ENCODE peak calls at places on chromosomes 2 and 18, in ten cellular contexts. A is GM23338, J is RWPE1, F is H9, R is A549, E is fibroblast of lung, K is psoas muscle, M is PC-9, O is heart right ventricle, X is IMR-90. S is an unnamed sample.

GRCh38 chr2:43937269-43937820 is 58.4 kb downstream of the LRPPRC start:
- DNase-seq in O (no peak), A (no peak), X (peak; percentile 0), J (no peak), E (no peak), K (no peak), M (no peak), F (no peak), R (no peak), S (no peak)

GRCh38 chr2:193776988-193777387 is 1582.3 kb upstream of the TMEFF2 start:
- DNase-seq in X (no peak), O (no peak), J (no peak), R (no peak), A (no peak), M (no peak), K (no peak), E (no peak), F (no peak), S (no peak)

GRCh38 chr2:49831698-49832367 is 677.5 kb upstream of the FSHR start:
- DNase-seq in R (no peak), F (no peak), J (no peak), E (no peak), O (no peak), X (no peak), M (no peak), A (no peak), K (no peak), S (no peak)

GRCh38 chr2:80147690-80148089 is 156.9 kb downstream of the LRRTM1 start:
- DNase-seq in X (no peak), F (no peak), K (no peak), O (no peak), M (no peak), R (no peak), A (no peak), J (no peak), E (no peak), S (no peak)

GRCh38 chr2:140356697-140357096 is 1576.5 kb upstream of the NXPH2 start:
- DNase-seq in J (no peak), A (no peak), R (no peak), F (no peak), M (no peak), O (no peak), E (no peak), K (no peak), X (no peak), S (no peak)

GRCh38 chr2:210445116-210445707 is 31.3 kb downstream of the LANCL1 start:
- DNase-seq in X (peak; percentile 27), O (no peak), R (peak; percentile 8), A (peak; percentile 58), E (peak; percentile 48), J (peak; percentile 31), M (no peak), F (no peak), K (no peak), S (no peak)

GRCh38 chr2:160741815-160742214 is 248.2 kb upstream of the RBMS1 start:
- DNase-seq in R (no peak), A (no peak), M (no peak), J (no peak), O (no peak), X (no peak), K (no peak), F (no peak), E (no peak), S (no peak)

GRCh38 chr2:174614261-174614660 is 16.7 kb upstream of the WIPF1 start:
- DNase-seq in K (no peak), R (peak; percentile 69), O (no peak), X (peak; percentile 81), J (peak; percentile 55), M (peak; percentile 85), E (peak; percentile 43), A (no peak), F (no peak), S (no peak)

GRCh38 chr2:218218409-218219185 is 1.6 kb downstream of the ARPC2 start:
- DNase-seq in E (no peak), X (no peak), R (no peak), F (no peak), O (no peak), M (no peak), K (no peak), A (no peak), J (peak; percentile 71), S (no peak)

GRCh38 chr2:112679484-112679883 is 33.7 kb downstream of the SLC20A1 start:
- DNase-seq in F (no peak), M (no peak), J (peak; percentile 67), X (no peak), E (no peak), R (no peak), K (peak; percentile 34), A (no peak), O (no peak), S (no peak)

GRCh38 chr2:100588071-100588786 is 25.4 kb downstream of the PDCL3 start:
- DNase-seq in O (no peak), K (no peak), A (no peak), J (peak; percentile 46), E (peak; percentile 83), R (no peak), X (peak; percentile 66), F (no peak), M (peak; percentile 50), S (no peak)

GRCh38 chr18:11909597-11910026 is 1.5 kb upstream of the MPPE1 start:
- DNase-seq in O (no peak), X (peak; percentile 55), A (no peak), R (no peak), J (peak; percentile 47), K (no peak), F (no peak), E (peak; percentile 26), M (peak; percentile 80), S (no peak)

GRCh38 chr2:220296174-220296573 is 668.7 kb downstream of the SLC4A3 start:
- DNase-seq in A (peak; percentile 27), O (no peak), R (no peak), X (peak; percentile 27), K (no peak), M (no peak), E (peak; percentile 34), F (no peak), J (no peak), S (no peak)

GRCh38 chr18:9712606-9713005 is 4.5 kb downstream of the RAB31 start:
- DNase-seq in R (no peak), A (no peak), K (no peak), O (no peak), F (no peak), X (no peak), E (no peak), M (no peak), J (no peak), S (no peak)

GRCh38 chr2:180319586-180320405 is 312.7 kb upstream of the CWC22 start:
- DNase-seq in A (no peak), J (no peak), E (no peak), R (no peak), O (no peak), X (no peak), F (no peak), M (no peak), K (no peak), S (no peak)

GRCh38 chr2:239025951-239026461 is 178.1 kb downstream of the TWIST2 start:
- DNase-seq in J (no peak), F (no peak), E (no peak), O (no peak), M (no peak), X (no peak), A (no peak), K (no peak), R (no peak), S (no peak)

GRCh38 chr2:85024372-85025047 is 53.5 kb downstream of the KCMF1 start:
- DNase-seq in E (no peak), X (no peak), J (no peak), M (no peak), A (no peak), F (no peak), O (no peak), R (no peak), K (no peak), S (no peak)

DNA sequence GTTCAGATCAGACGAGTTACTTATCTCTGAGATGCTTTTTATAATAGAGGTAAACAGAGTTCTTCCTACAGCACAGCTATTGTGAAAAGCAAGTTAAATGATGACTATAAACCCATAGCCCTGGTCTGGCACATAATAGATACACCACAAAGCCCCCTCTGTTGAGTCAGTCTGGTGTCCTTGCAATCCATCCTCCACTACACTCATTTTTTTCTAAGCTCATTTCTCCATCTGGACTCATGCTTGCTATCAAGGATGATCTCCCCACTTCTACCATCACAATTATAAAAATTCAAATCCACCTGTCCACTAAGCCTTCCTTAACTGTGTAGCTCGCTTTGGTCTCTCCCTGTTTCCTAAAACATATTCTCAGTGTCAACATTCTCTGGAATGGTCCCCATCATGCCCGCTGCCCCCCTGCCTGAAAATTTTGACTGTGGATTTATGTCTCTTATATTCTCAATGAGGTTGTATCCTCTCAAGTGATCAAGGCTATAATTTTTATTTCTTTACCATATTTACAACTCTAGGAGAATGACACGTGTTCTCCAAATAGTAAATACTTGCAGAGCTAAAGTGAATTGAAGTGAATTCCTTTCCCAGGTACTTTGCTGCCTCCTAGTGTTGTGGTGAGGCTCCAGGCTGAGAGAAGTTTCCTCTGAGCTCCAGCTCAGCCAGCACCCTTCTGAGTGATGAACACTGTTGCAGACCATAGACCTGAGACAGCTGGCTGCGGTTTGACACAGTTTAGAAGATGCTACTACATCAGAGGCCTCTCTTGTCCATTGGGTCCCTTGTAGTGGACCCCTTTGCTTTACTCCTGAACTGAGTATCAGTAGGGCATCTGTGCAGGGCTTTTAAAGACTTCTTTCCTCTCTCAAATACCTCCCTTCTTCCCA is 108.7 kb downstream of the DPP10 start:
- DNase-seq in J (peak; percentile 36), F (peak; percentile 69), X (peak; percentile 50), E (peak; percentile 47), R (peak; percentile 9), O (peak; percentile 15), A (peak; percentile 81), K (no peak), M (no peak), S (no peak)
- TF ChIP-seq CTCF in J (peak; percentile 38), F (peak; percentile 90), X (peak; percentile 70), E (peak; percentile 57), R (peak; percentile 54), O (peak; percentile 35), A (peak; percentile 82), K (peak; percentile 48), M (peak; percentile 72), S (no peak)

GRCh38 chr2:101744832-101745231 is 47.3 kb downstream of the MAP4K4 start:
- DNase-seq in R (no peak), E (no peak), J (no peak), F (no peak), O (no peak), M (no peak), A (no peak), K (no peak), X (no peak), S (no peak)
- H3K27ac ChIP-seq in R (peak overlapping the region; percentile 12), E (no peak overlapping the region), J (no peak overlapping the region), F (no peak overlapping the region), O (no peak overlapping the region), M (no peak overlapping the region), A (no peak overlapping the region), K (no peak overlapping the region), X (no peak overlapping the region), S (no peak overlapping the region)

GRCh38 chr18:78580835-78581339 is 398.7 kb upstream of the SALL3 start:
- DNase-seq in X (no peak), R (no peak), O (no peak), K (no peak), E (no peak), J (no peak), F (no peak), A (no peak), M (no peak), S (no peak)
- TF ChIP-seq CTCF in X (no peak), R (no peak), O (no peak), K (no peak), E (no peak), J (no peak), F (peak; percentile 51), A (peak; percentile 37), M (no peak), S (no peak)

GRCh38 chr2:96533292-96534073 is 3.1 kb upstream of the ARID5A start:
- DNase-seq in X (peak; percentile 34), K (peak; percentile 89), R (no peak), E (peak; percentile 81), F (no peak), M (peak; percentile 83), O (peak; percentile 77), J (peak; percentile 68), A (no peak), S (no peak)
- H3K27ac ChIP-seq in X (peak overlapping the region; percentile 35), K (peak overlapping the region; percentile 98), R (peak overlapping the region; percentile 25), E (peak overlapping the region; percentile 50), F (no peak overlapping the region), M (peak overlapping the region; percentile 59), O (peak overlapping the region; percentile 62), J (peak overlapping the region; percentile 94), A (no peak overlapping the region), S (no peak overlapping the region)